ENCODE peak calls at places on chromosomes 1 and 21, in five cellular contexts. L is 8988T, F is endothelial cell, O is NCI-H510A treated with DMSO at 0.1 percent for 48 hours, U is myocyte. A is an unnamed sample.

GRCh38 chr1:24149854-24150227 is 6.9 kb upstream of the IL22RA1 start:
- DNase-seq in L (no peak), F (no peak), O (no peak), U (peak; percentile 47), A (peak; percentile 94)

GRCh38 chr1:208242829-208243521 is 1.2 kb downstream of the PLXNA2 start:
- DNase-seq in L (peak; percentile 54), F (peak; percentile 51), O (no peak), U (peak; percentile 62), A (peak; percentile 66)

GRCh38 chr1:51863384-51863783 is 15.1 kb downstream of the NRDC start:
- DNase-seq in L (no peak), F (no peak), O (no peak), U (no peak), A (no peak)

GRCh38 chr1:152188673-152189591 is 29.9 kb upstream of the RPTN start:
- DNase-seq in L (no peak), F (peak; percentile 64), O (peak; percentile 1), U (peak; percentile 84), A (peak; percentile 86)

GRCh38 chr1:214850432-214851010 is 232.0 kb upstream of the KCNK2 start:
- DNase-seq in L (no peak), F (no peak), O (no peak), U (no peak), A (no peak)

GRCh38 chr1:243213045-243213787 is 41.9 kb downstream of the CEP170 start:
- DNase-seq in L (no peak), F (no peak), O (no peak), U (peak; percentile 44), A (peak; percentile 79)

GRCh38 chr1:199529324-199529723 is 498.2 kb upstream of the NR5A2 start:
- DNase-seq in L (no peak), F (no peak), O (no peak), U (no peak), A (no peak)

GRCh38 chr1:19010995-19011696 is 54.7 kb upstream of the IFFO2 start:
- DNase-seq in L (no peak), F (no peak), O (no peak), U (peak; percentile 92), A (peak; percentile 99)

GRCh38 chr1:30809514-30810263 is 52.1 kb upstream of the LAPTM5 start:
- DNase-seq in L (peak; percentile 52), F (no peak), O (no peak), U (peak; percentile 77), A (peak; percentile 90)

GRCh38 chr1:26338670-26339069 is 15.3 kb downstream of the CRYBG2 start:
- DNase-seq in L (no peak), F (no peak), O (no peak), U (no peak), A (no peak)

GRCh38 chr1:37477946-37478345 is 3.6 kb downstream of the ZC3H12A start:
- DNase-seq in L (no peak), F (no peak), O (no peak), U (no peak), A (no peak)

GRCh38 chr21:37208056-37208705 is 59.0 kb downstream of the VPS26C start:
- DNase-seq in L (no peak), F (no peak), O (no peak), U (peak; percentile 87), A (peak; percentile 63)

GRCh38 chr1:100323428-100324106 is 28.7 kb upstream of the CDC14A start:
- DNase-seq in L (no peak), F (no peak), O (no peak), U (no peak), A (peak; percentile 60)

GRCh38 chr1:229843627-229844238 is 217.7 kb downstream of the URB2 start:
- DNase-seq in L (no peak), F (no peak), O (peak; percentile 76), U (peak; percentile 81), A (peak; percentile 20)

GRCh38 chr1:167541610-167542009 is 12.0 kb downstream of the CREG1 start:
- DNase-seq in L (no peak), F (no peak), O (no peak), U (no peak), A (no peak)

GRCh38 chr21:33976082-33976979 is 60.7 kb upstream of the ATP5PO start:
- DNase-seq in L (no peak), F (no peak), O (peak; percentile 9), U (peak; percentile 83), A (peak; percentile 94)

GRCh38 chr1:25469177-25469576 is 38.5 kb downstream of the MACO1 start:
- DNase-seq in L (no peak), F (no peak), O (no peak), U (no peak), A (peak; percentile 83)

GRCh38 chr21:36082140-36082742 is 12.4 kb downstream of the CBR1 start:
- DNase-seq in L (no peak), F (no peak), O (no peak), U (no peak), A (no peak)

GRCh38 chr1:110857964-110858948 is 14.7 kb upstream of the CD53 start:
- DNase-seq in L (no peak), F (no peak), O (no peak), U (no peak), A (peak; percentile 18)

GRCh38 chr1:202691846-202692245 is 18.4 kb downstream of the SYT2 start:
- DNase-seq in L (no peak), F (no peak), O (peak; percentile 80), U (no peak), A (no peak)